ENCODE peak calls at places on chromosomes 4 and X, in nine cellular contexts. B, H, T, P, G, O, N, Y and Z are unnamed samples.

GRCh38 chr4:16136321-16136720 is 52.5 kb upstream of the PROM1 start:
- DNase-seq in B (no peak), H (no peak), T (no peak), P (no peak), G (no peak), O (no peak), N (no peak), Y (no peak), Z (no peak)

GRCh38 chr4:166594326-166594946 is 639.9 kb downstream of the SPOCK3 start:
- DNase-seq in B (peak), H (no peak), T (peak), P (no peak), G (no peak), O (no peak), N (no peak), Y (no peak), Z (no peak)

GRCh38 chr4:111632752-111633151 is 512.5 kb upstream of the FAM241A start:
- DNase-seq in B (peak), H (no peak), T (peak), P (no peak), G (no peak), O (no peak), N (no peak), Y (no peak), Z (no peak)

GRCh38 chrX:24034485-24034884 is 7.5 kb upstream of the KLHL15 start:
- DNase-seq in B (no peak), H (no peak), T (no peak), P (no peak), G (no peak), O (no peak), N (no peak), Y (no peak), Z (no peak)

GRCh38 chrX:131907488-131908314 is 115.4 kb upstream of the STK26 start:
- DNase-seq in B (no peak), H (no peak), T (no peak), P (no peak), G (no peak), O (no peak), N (no peak), Y (no peak), Z (no peak)

GRCh38 chrX:48090123-48090522 is 18.7 kb upstream of the ZNF630 start:
- DNase-seq in B (no peak), H (no peak), T (no peak), P (no peak), G (no peak), O (no peak), N (no peak), Y (no peak), Z (no peak)

GRCh38 chr4:61923179-61923578 is 723.1 kb downstream of the ADGRL3 start:
- DNase-seq in B (no peak), H (no peak), T (no peak), P (no peak), G (no peak), O (no peak), N (no peak), Y (no peak), Z (no peak)

GRCh38 chr4:76160355-76160754 is 12.2 kb upstream of the NUP54 start:
- DNase-seq in B (no peak), H (no peak), T (no peak), P (no peak), G (no peak), O (no peak), N (no peak), Y (no peak), Z (no peak)

GRCh38 chrX:357693-358471 is 28.8 kb downstream of the PPP2R3B start:
- DNase-seq in B (peak), H (peak), T (no peak), P (no peak), G (peak), O (peak), N (no peak), Y (peak), Z (peak)

GRCh38 chrX:136616987-136617685 is 30.8 kb upstream of the CD40LG start:
- DNase-seq in B (no peak), H (no peak), T (no peak), P (no peak), G (no peak), O (peak), N (no peak), Y (peak), Z (no peak)

GRCh38 chrX:20571611-20572010 is 304.9 kb upstream of the RPS6KA3 start:
- DNase-seq in B (no peak), H (no peak), T (no peak), P (no peak), G (no peak), O (no peak), N (no peak), Y (no peak), Z (no peak)

GRCh38 chrX:63441717-63442116 is 90.6 kb upstream of the SPIN4 start:
- DNase-seq in B (no peak), H (no peak), T (no peak), P (no peak), G (no peak), O (no peak), N (no peak), Y (no peak), Z (no peak)

GRCh38 chrX:37912286-37912685 is 64.9 kb upstream of the DYNLT3 start:
- DNase-seq in B (no peak), H (no peak), T (no peak), P (no peak), G (no peak), O (no peak), N (no peak), Y (no peak), Z (no peak)

GRCh38 chrX:41236629-41237028 is 97.3 kb upstream of the DDX3X start:
- DNase-seq in B (no peak), H (no peak), T (no peak), P (no peak), G (no peak), O (no peak), N (no peak), Y (no peak), Z (no peak)

GRCh38 chr4:39770005-39770404 is 72.1 kb downstream of the UBE2K start:
- DNase-seq in B (no peak), H (no peak), T (no peak), P (no peak), G (no peak), O (no peak), N (no peak), Y (no peak), Z (no peak)

GRCh38 chr4:26719954-26720552 is 136.2 kb downstream of the TBC1D19 start:
- DNase-seq in B (peak), H (no peak), T (no peak), P (no peak), G (no peak), O (no peak), N (no peak), Y (no peak), Z (no peak)

GRCh38 chr4:139676365-139676764 is 10.7 kb downstream of the MGST2 start:
- DNase-seq in B (no peak), H (no peak), T (no peak), P (no peak), G (no peak), O (no peak), N (no peak), Y (no peak), Z (no peak)

GRCh38 chrX:15465896-15466651 is 27.1 kb downstream of the PIR start:
- DNase-seq in B (no peak), H (no peak), T (no peak), P (no peak), G (no peak), O (no peak), N (no peak), Y (no peak), Z (no peak)

GRCh38 chrX:94051926-94052325 is 377.9 kb downstream of the FAM133A start:
- DNase-seq in B (no peak), H (no peak), T (no peak), P (no peak), G (no peak), O (no peak), N (no peak), Y (no peak), Z (no peak)

GRCh38 chr4:14967982-14968381 is 34.3 kb upstream of the CPEB2 start:
- DNase-seq in B (no peak), H (no peak), T (no peak), P (no peak), G (no peak), O (no peak), N (no peak), Y (no peak), Z (no peak)

GRCh38 chr4:25029479-25030282 is 1.1 kb downstream of the LGI2 start:
- DNase-seq in B (no peak), H (no peak), T (no peak), P (no peak), G (no peak), O (no peak), N (no peak), Y (no peak), Z (no peak)